ENCODE peak calls at places on chromosomes 1 and 21, in six cellular contexts. N is GM23338, B is stomach, D is tibial nerve, E is cardiac muscle cell, U is IMR-90. O is an unnamed sample.

GRCh38 chr1:19695772-19696171 is 31.1 kb downstream of the HTR6 start:
- DNase-seq in N (no peak), B (no peak), D (no peak), E (no peak), U (no peak), O (no peak)

GRCh38 chr1:35558374-35559316 is 1.0 kb downstream of the NCDN start:
- DNase-seq in N (peak; percentile 64), B (no peak), D (no peak), E (no peak), U (no peak), O (no peak)

GRCh38 chr1:167473761-167474160 is 44.6 kb downstream of the CD247 start:
- DNase-seq in N (no peak), B (no peak), D (no peak), E (no peak), U (no peak), O (no peak)

GRCh38 chr1:112798293-112798692 is 83.2 kb upstream of the PPM1J start:
- DNase-seq in N (no peak), B (no peak), D (no peak), E (no peak), U (no peak), O (no peak)

GRCh38 chr1:201456499-201457309 is 12.3 kb downstream of the PHLDA3 start:
- DNase-seq in N (no peak), B (no peak), D (no peak), E (peak; percentile 97), U (peak; percentile 98), O (peak; percentile 80)

GRCh38 chr1:34787461-34788420 is 5.1 kb upstream of the GJA4 start:
- DNase-seq in N (peak; percentile 64), B (no peak), D (no peak), E (peak; percentile 42), U (peak; percentile 39), O (no peak)

GRCh38 chr1:31984419-31985347 is 29.0 kb upstream of the KHDRBS1 start:
- DNase-seq in N (no peak), B (no peak), D (no peak), E (peak; percentile 40), U (peak; percentile 63), O (no peak)

GRCh38 chr1:227411066-227411465 is 92.8 kb upstream of the CDC42BPA start:
- DNase-seq in N (no peak), B (no peak), D (no peak), E (peak; percentile 46), U (peak; percentile 24), O (no peak)

GRCh38 chr1:235866207-235866912 is at the start of gene LYST:
- DNase-seq in N (peak; percentile 65), B (peak; percentile 49), D (peak; percentile 26), E (peak; percentile 36), U (peak; percentile 52), O (peak; percentile 47)

GRCh38 chr1:77060000-77060399 is 159.2 kb downstream of the PIGK start:
- DNase-seq in N (peak; percentile 91), B (no peak), D (no peak), E (no peak), U (no peak), O (no peak)

GRCh38 chr1:1989759-1990158 is 13.8 kb downstream of the CFAP74 start:
- DNase-seq in N (no peak), B (no peak), D (no peak), E (peak; percentile 66), U (peak; percentile 11), O (no peak)

GRCh38 chr1:20153000-20153418 is 13.9 kb downstream of the PLA2G2F start:
- DNase-seq in N (peak; percentile 61), B (no peak), D (no peak), E (peak; percentile 32), U (no peak), O (no peak)

GRCh38 chr1:99590578-99591209 is 55.2 kb upstream of the PALMD start:
- DNase-seq in N (no peak), B (no peak), D (no peak), E (peak; percentile 87), U (peak; percentile 94), O (no peak)
- H3K27ac ChIP-seq in N (no peak overlapping the region), B (no peak overlapping the region), D (no peak overlapping the region), E (no peak overlapping the region), U (peak overlapping the region; percentile 90), O (peak overlapping the region; percentile 56)

DNA sequence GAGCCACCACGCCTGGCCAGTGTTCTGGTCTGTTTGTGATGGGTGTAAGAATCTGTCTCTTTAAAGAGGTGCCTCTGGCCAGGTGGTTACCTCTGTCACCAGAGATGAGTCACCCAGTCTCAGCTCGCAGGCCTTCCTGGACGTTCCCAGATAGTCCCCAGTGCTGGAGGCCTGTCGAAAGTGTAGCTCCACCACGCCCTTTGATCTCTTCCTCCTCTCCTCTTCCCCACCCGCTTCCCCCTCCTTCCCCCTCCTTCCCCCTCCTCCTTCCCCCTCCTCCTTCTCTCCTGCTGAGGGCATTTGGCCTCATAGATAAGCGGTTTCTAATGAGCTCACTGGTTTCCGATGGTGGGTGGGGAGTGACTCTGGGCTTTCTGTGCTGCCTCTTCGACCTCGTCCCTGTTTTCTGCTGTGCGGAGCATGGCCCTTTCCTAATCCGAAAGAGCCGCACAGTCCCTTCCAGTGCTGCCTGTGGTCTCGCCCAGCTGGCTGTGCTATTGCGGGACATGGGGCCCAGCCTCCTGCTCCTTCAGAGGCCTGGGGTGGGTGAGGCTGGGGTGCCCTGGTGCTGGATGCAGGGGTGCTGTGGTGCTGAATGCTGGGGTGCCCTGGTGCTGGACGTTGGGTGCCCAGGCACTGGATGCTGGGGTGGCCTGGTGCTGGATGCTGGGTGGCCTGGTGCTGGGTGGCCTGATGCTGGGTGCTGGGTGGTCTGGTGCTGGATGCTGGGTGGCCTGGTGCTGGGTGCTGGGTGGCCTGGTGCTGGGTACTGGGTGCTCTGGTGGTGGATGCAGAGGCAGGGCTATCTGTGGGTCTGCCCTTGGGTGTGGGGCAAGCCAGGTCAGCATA is 19.2 kb downstream of the AGPAT3 start:
- DNase-seq in N (peak; percentile 24), B (peak; percentile 61), D (no peak), E (peak; percentile 62), U (no peak), O (no peak)
- H3K4me3 ChIP-seq in N (no peak overlapping the region), B (no peak overlapping the region), D (no peak overlapping the region), E (no peak overlapping the region), U (no peak overlapping the region), O (no peak overlapping the region)

GRCh38 chr21:37060296-37060695 is 12.6 kb downstream of the PIGP start:
- DNase-seq in N (peak; percentile 80), B (peak; percentile 40), D (peak; percentile 29), E (peak; percentile 89), U (peak; percentile 98), O (peak; percentile 53)
- TF ChIP-seq CTCF in N (no peak), B (no peak), D (no peak), E (peak; percentile 25), U (peak; percentile 23), O (no peak)

GRCh38 chr1:85623061-85623471 is 42.5 kb downstream of the CCN1 start:
- DNase-seq in N (no peak), B (no peak), D (no peak), E (peak; percentile 41), U (peak; percentile 98), O (no peak)
- H3K27ac ChIP-seq in N (no peak overlapping the region), B (no peak overlapping the region), D (no peak overlapping the region), E (no peak overlapping the region), U (peak overlapping the region; percentile 49), O (no peak overlapping the region)

GRCh38 chr1:160709715-160710114 is 1.9 kb downstream of the CD48 start:
- DNase-seq in N (no peak), B (no peak), D (no peak), E (no peak), U (no peak), O (no peak)

GRCh38 chr1:160711528-160712311 is at the start of gene CD48:
- DNase-seq in N (no peak), B (no peak), D (no peak), E (no peak), U (no peak), O (no peak)

GRCh38 chr1:160708821-160709220 is 2.8 kb downstream of the CD48 start:
- DNase-seq in N (no peak), B (no peak), D (no peak), E (no peak), U (no peak), O (no peak)

GRCh38 chr1:160708118-160708517 is 3.5 kb downstream of the CD48 start:
- DNase-seq in N (no peak), B (no peak), D (no peak), E (no peak), U (no peak), O (no peak)

GRCh38 chr1:160710531-160711252 is 930 bp downstream of the CD48 start:
- DNase-seq in N (no peak), B (no peak), D (no peak), E (no peak), U (no peak), O (no peak)
- H3K4me3 ChIP-seq in N (no peak overlapping the region), B (peak overlapping the region; percentile 34), D (no peak overlapping the region), E (no peak overlapping the region), U (no peak overlapping the region), O (no peak overlapping the region)

GRCh38 chr1:218679391-218679790 is 334.3 kb downstream of the TGFB2 start:
- DNase-seq in N (no peak), B (no peak), D (no peak), E (no peak), U (no peak), O (no peak)

GRCh38 chr1:218686258-218686657 is 341.1 kb downstream of the TGFB2 start:
- DNase-seq in N (no peak), B (no peak), D (no peak), E (peak; percentile 65), U (peak; percentile 79), O (no peak)

GRCh38 chr1:218679988-218680743 is 335.0 kb downstream of the TGFB2 start:
- DNase-seq in N (no peak), B (no peak), D (no peak), E (no peak), U (no peak), O (no peak)

DNA sequence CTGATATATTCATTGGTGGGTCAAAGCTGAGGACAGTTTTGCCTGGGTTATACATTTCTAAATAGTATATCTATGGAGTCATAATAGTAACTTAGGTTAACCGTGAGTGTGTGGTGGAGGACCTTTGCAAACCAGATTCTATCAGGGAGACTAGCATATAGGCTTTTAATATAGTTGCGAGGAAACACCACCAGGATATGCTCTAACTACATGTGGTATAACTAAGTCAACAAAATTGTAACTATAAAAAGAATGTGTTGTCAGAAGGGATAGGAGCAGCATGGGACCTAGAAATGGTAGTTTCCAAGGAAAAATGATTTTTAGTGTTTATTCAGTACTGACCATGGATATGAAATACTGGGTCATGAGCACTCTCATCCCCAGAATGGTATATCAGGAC is 338.1 kb downstream of the TGFB2 start:
- DNase-seq in N (no peak), B (no peak), D (no peak), E (no peak), U (peak; percentile 35), O (no peak)
- TF ChIP-seq CTCF in N (no peak), B (no peak), D (no peak), E (no peak), U (peak; percentile 23), O (no peak)